ENCODE peak calls at places on chromosomes 13 and 19, in five cellular contexts. One of them, this sample, is unnamed.

GRCh38 chr19:990119-990571 is 6.0 kb downstream of the WDR18 start:
- DNase-seq in H9: no peak
- DNase-seq in WTC11: peak; percentile 13
- DNase-seq in AG04450: no peak
- DNase-seq in mucosa of descending colon: no peak
- DNase-seq in this sample: no peak

GRCh38 chr13:64453831-64454230 is 2776.3 kb downstream of the PCDH9 start:
- DNase-seq in H9: no peak
- DNase-seq in WTC11: no peak
- DNase-seq in AG04450: no peak
- DNase-seq in mucosa of descending colon: no peak
- DNase-seq in this sample: no peak

GRCh38 chr19:40605201-40605971 is 4.2 kb downstream of the LTBP4 start:
- DNase-seq in H9: peak; percentile 76
- DNase-seq in WTC11: peak; percentile 66
- DNase-seq in AG04450: no peak
- DNase-seq in mucosa of descending colon: peak; percentile 93
- DNase-seq in this sample: peak; percentile 84

GRCh38 chr19:10574462-10574861 is 5.7 kb upstream of the CDKN2D start:
- DNase-seq in H9: no peak
- DNase-seq in WTC11: no peak
- DNase-seq in AG04450: no peak
- DNase-seq in mucosa of descending colon: no peak
- DNase-seq in this sample: no peak

GRCh38 chr13:31346891-31347290 is 147.1 kb downstream of the B3GLCT start:
- DNase-seq in H9: no peak
- DNase-seq in WTC11: no peak
- DNase-seq in AG04450: no peak
- DNase-seq in mucosa of descending colon: no peak
- DNase-seq in this sample: no peak

GRCh38 chr13:109180905-109181425 is 551.6 kb downstream of the MYO16 start:
- DNase-seq in H9: no peak
- DNase-seq in WTC11: no peak
- DNase-seq in AG04450: peak; percentile 70
- DNase-seq in mucosa of descending colon: no peak
- DNase-seq in this sample: no peak

GRCh38 chr19:10752237-10752912 is 34.5 kb downstream of the DNM2 start:
- DNase-seq in H9: no peak
- DNase-seq in WTC11: no peak
- DNase-seq in AG04450: no peak
- DNase-seq in mucosa of descending colon: no peak
- DNase-seq in this sample: no peak

GRCh38 chr13:41465215-41465907 is 8.0 kb downstream of the RGCC start:
- DNase-seq in H9: no peak
- DNase-seq in WTC11: no peak
- DNase-seq in AG04450: peak; percentile 53
- DNase-seq in mucosa of descending colon: peak; percentile 68
- DNase-seq in this sample: peak; percentile 83

GRCh38 chr13:74816737-74817136 is 665.2 kb downstream of the TBC1D4 start:
- DNase-seq in H9: no peak
- DNase-seq in WTC11: no peak
- DNase-seq in AG04450: no peak
- DNase-seq in mucosa of descending colon: no peak
- DNase-seq in this sample: no peak

GRCh38 chr19:31600731-31601295 is 251.6 kb upstream of the TSHZ3 start:
- DNase-seq in H9: no peak
- DNase-seq in WTC11: no peak
- DNase-seq in AG04450: no peak
- DNase-seq in mucosa of descending colon: no peak
- DNase-seq in this sample: no peak

GRCh38 chr13:27383104-27383921 is 41.1 kb upstream of the GTF3A start:
- DNase-seq in H9: peak; percentile 70
- DNase-seq in WTC11: no peak
- DNase-seq in AG04450: no peak
- DNase-seq in mucosa of descending colon: no peak
- DNase-seq in this sample: no peak

GRCh38 chr13:90526711-90527110 is 820.8 kb upstream of the MIR17HG start:
- DNase-seq in H9: no peak
- DNase-seq in WTC11: no peak
- DNase-seq in AG04450: no peak
- DNase-seq in mucosa of descending colon: no peak
- DNase-seq in this sample: no peak

GRCh38 chr13:94224670-94225069 is 254.8 kb downstream of the DCT start:
- DNase-seq in H9: no peak
- DNase-seq in WTC11: no peak
- DNase-seq in AG04450: no peak
- DNase-seq in mucosa of descending colon: no peak
- DNase-seq in this sample: no peak

GRCh38 chr13:95714142-95714832 is 37.3 kb downstream of the DNAJC3 start:
- DNase-seq in H9: no peak
- DNase-seq in WTC11: no peak
- DNase-seq in AG04450: peak; percentile 38
- DNase-seq in mucosa of descending colon: no peak
- DNase-seq in this sample: no peak

GRCh38 chr13:51689597-51689996 is 105.3 kb downstream of the WDFY2 start:
- DNase-seq in H9: no peak
- DNase-seq in WTC11: no peak
- DNase-seq in AG04450: no peak
- DNase-seq in mucosa of descending colon: no peak
- DNase-seq in this sample: no peak

GRCh38 chr19:1221141-1221903 is 15.7 kb downstream of the STK11 start:
- DNase-seq in H9: no peak
- DNase-seq in WTC11: peak; percentile 65
- DNase-seq in AG04450: no peak
- DNase-seq in mucosa of descending colon: peak; percentile 63
- DNase-seq in this sample: no peak

GRCh38 chr19:55355213-55355821 is 798 bp upstream of the COX6B2 start:
- DNase-seq in H9: no peak
- DNase-seq in WTC11: no peak
- DNase-seq in AG04450: no peak
- DNase-seq in mucosa of descending colon: peak; percentile 48
- DNase-seq in this sample: no peak

GRCh38 chr13:76157926-76158325 is 521.8 kb downstream of the LMO7 start:
- DNase-seq in H9: no peak
- DNase-seq in WTC11: no peak
- DNase-seq in AG04450: no peak
- DNase-seq in mucosa of descending colon: no peak
- DNase-seq in this sample: no peak

GRCh38 chr19:55545443-55545842 is at the start of gene SBK3:
- DNase-seq in H9: no peak
- DNase-seq in WTC11: no peak
- DNase-seq in AG04450: no peak
- DNase-seq in mucosa of descending colon: no peak
- DNase-seq in this sample: peak; percentile 31

GRCh38 chr13:26052136-26052736 is 420 bp upstream of the SHISA2 start:
- DNase-seq in H9: no peak
- DNase-seq in WTC11: no peak
- DNase-seq in AG04450: no peak
- DNase-seq in mucosa of descending colon: no peak
- DNase-seq in this sample: no peak
- TF ChIP-seq CTCF in H9: no peak
- TF ChIP-seq CTCF in WTC11: no peak
- TF ChIP-seq CTCF in AG04450: no peak
- TF ChIP-seq CTCF in mucosa of descending colon: no peak
- TF ChIP-seq CTCF in this sample: no peak

GRCh38 chr13:71801165-71801564 is 65.8 kb downstream of the DACH1 start:
- DNase-seq in H9: no peak
- DNase-seq in WTC11: no peak
- DNase-seq in AG04450: no peak
- DNase-seq in mucosa of descending colon: no peak
- DNase-seq in this sample: no peak
- TF ChIP-seq CTCF in H9: no peak
- TF ChIP-seq CTCF in WTC11: no peak
- TF ChIP-seq CTCF in AG04450: no peak
- TF ChIP-seq CTCF in mucosa of descending colon: no peak
- TF ChIP-seq CTCF in this sample: no peak

GRCh38 chr19:42542791-42543190 is 14.5 kb upstream of the CEACAM1 start:
- DNase-seq in H9: no peak
- DNase-seq in WTC11: no peak
- DNase-seq in AG04450: no peak
- DNase-seq in mucosa of descending colon: no peak
- DNase-seq in this sample: no peak
- TF ChIP-seq CTCF in H9: peak; percentile 51
- TF ChIP-seq CTCF in WTC11: no peak
- TF ChIP-seq CTCF in AG04450: no peak
- TF ChIP-seq CTCF in mucosa of descending colon: no peak
- TF ChIP-seq CTCF in this sample: no peak

DNA sequence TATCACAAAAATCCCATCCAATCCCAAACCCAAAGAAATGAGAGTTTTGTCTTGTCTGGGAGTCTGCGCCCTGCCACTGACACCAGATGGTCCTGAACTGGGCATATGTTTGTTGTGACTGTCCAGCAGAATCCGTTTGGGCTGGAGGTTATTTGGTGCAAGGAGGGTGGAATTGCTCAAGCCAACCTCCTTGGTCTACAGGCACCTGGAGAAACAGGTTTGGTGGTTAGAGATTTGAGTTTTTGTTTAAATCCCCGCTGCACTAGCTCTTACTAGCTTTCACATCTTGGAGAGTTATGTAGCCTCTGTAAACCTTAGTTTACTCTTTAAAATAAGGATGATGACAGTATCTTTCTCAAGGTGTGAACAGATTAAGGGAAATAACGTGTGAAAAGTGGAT is 101.7 kb downstream of the SLC7A1 start:
- DNase-seq in H9: no peak
- DNase-seq in WTC11: no peak
- DNase-seq in AG04450: no peak
- DNase-seq in mucosa of descending colon: no peak
- DNase-seq in this sample: no peak
- TF ChIP-seq CTCF in H9: no peak
- TF ChIP-seq CTCF in WTC11: no peak
- TF ChIP-seq CTCF in AG04450: no peak
- TF ChIP-seq CTCF in mucosa of descending colon: no peak
- TF ChIP-seq CTCF in this sample: no peak

GRCh38 chr19:49167857-49168409 is 10.3 kb downstream of the TRPM4 start:
- DNase-seq in H9: no peak
- DNase-seq in WTC11: no peak
- DNase-seq in AG04450: no peak
- DNase-seq in mucosa of descending colon: no peak
- DNase-seq in this sample: no peak
- TF ChIP-seq CTCF in H9: no peak
- TF ChIP-seq CTCF in WTC11: no peak
- TF ChIP-seq CTCF in AG04450: no peak
- TF ChIP-seq CTCF in mucosa of descending colon: no peak
- TF ChIP-seq CTCF in this sample: no peak

This sample was measured in GM13976.